ENCODE peak calls at places on chromosome 19, in nine cellular contexts. W is breast epithelium, V is Panc1, K is H1, I is transverse colon, B is stomach, P is SK-N-SH, H is HCT116, J is GM12878. R is an unnamed sample.

GRCh38 chr19:16406356-16406755 is 65.4 kb downstream of the EPS15L1 start:
- DNase-seq in P (no peak), I (no peak), J (no peak), H (no peak), V (no peak), K (no peak), B (no peak), W (no peak), R (no peak)

GRCh38 chr19:39342647-39343305 is 555 bp downstream of the SAMD4B start:
- DNase-seq in H (no peak), B (no peak), P (peak; percentile 33), J (no peak), K (no peak), V (no peak), I (peak; percentile 21), W (no peak), R (peak; percentile 73)

GRCh38 chr19:42198676-42199439 is 18.6 kb downstream of the DEDD2 start:
- DNase-seq in B (peak; percentile 44), I (peak; percentile 72), V (no peak), H (no peak), P (no peak), K (no peak), J (peak; percentile 53), W (no peak), R (no peak)

GRCh38 chr19:18128044-18128443 is 24.9 kb upstream of the PIK3R2 start:
- DNase-seq in J (no peak), P (no peak), K (no peak), H (no peak), V (no peak), B (no peak), W (no peak), I (no peak), R (no peak)

GRCh38 chr19:31439270-31439573 is 90.0 kb upstream of the TSHZ3 start:
- DNase-seq in V (no peak), I (no peak), W (no peak), K (no peak), B (no peak), H (no peak), P (no peak), J (no peak), R (no peak)

GRCh38 chr19:1016647-1017114 is 4.2 kb downstream of the TMEM259 start:
- DNase-seq in H (no peak), W (no peak), P (no peak), I (peak; percentile 60), V (no peak), B (no peak), K (no peak), J (no peak), R (peak; percentile 75)

GRCh38 chr19:17794731-17795494 is at the start of gene B3GNT3:
- DNase-seq in V (no peak), B (peak; percentile 97), P (no peak), H (peak; percentile 83), K (no peak), J (no peak), W (no peak), I (peak; percentile 95), R (no peak)

GRCh38 chr19:19554074-19555023 is 16.3 kb downstream of the CILP2 start:
- DNase-seq in V (no peak), K (no peak), W (no peak), J (no peak), I (peak; percentile 62), B (peak; percentile 65), P (peak; percentile 86), H (no peak), R (no peak)

GRCh38 chr19:1213391-1214286 is 8.1 kb downstream of the STK11 start:
- DNase-seq in J (peak; percentile 47), B (peak; percentile 73), H (no peak), K (no peak), V (no peak), W (no peak), P (peak; percentile 57), I (peak; percentile 78), R (peak; percentile 91)

GRCh38 chr19:28281676-28282075 is 931.3 kb downstream of the UQCRFS1 start:
- DNase-seq in K (no peak), V (no peak), J (no peak), I (no peak), B (no peak), H (no peak), P (no peak), W (no peak), R (no peak)

GRCh38 chr19:37931941-37932655 is 25.1 kb downstream of the SIPA1L3 start:
- DNase-seq in K (peak; percentile 70), I (peak; percentile 89), H (peak; percentile 65), B (peak; percentile 94), J (no peak), V (peak; percentile 47), W (peak; percentile 92), P (no peak), R (peak; percentile 65)

GRCh38 chr19:48123907-48124675 is 13.5 kb upstream of the PLA2G4C start:
- DNase-seq in V (no peak), H (peak; percentile 39), W (no peak), K (no peak), P (no peak), B (no peak), I (no peak), J (no peak), R (no peak)

GRCh38 chr19:17236831-17237543 is 8.7 kb downstream of the NR2F6 start:
- DNase-seq in I (no peak), J (no peak), H (no peak), V (no peak), W (no peak), K (no peak), P (no peak), B (no peak), R (no peak)

GRCh38 chr19:21143428-21143827 is 1.6 kb downstream of the ZNF431 start:
- DNase-seq in W (no peak), J (no peak), P (no peak), H (no peak), B (no peak), V (no peak), I (no peak), K (no peak), R (no peak)

GRCh38 chr19:9353011-9353410 is 9.8 kb upstream of the ZNF177 start:
- DNase-seq in P (no peak), V (no peak), K (no peak), B (no peak), J (no peak), I (no peak), W (no peak), H (no peak), R (no peak)
- H3K36me3 ChIP-seq in P (peaks cover 16% of the 10 kb centered on the region), V (no peaks in the 10 kb centered on the region), K (no peaks in the 10 kb centered on the region), B (peaks cover 67% of the 10 kb centered on the region), J (no peaks in the 10 kb centered on the region), I (peaks cover 10% of the 10 kb centered on the region), W (peaks cover 16% of the 10 kb centered on the region), H (no peaks in the 10 kb centered on the region), R (no peaks in the 10 kb centered on the region)

DNA sequence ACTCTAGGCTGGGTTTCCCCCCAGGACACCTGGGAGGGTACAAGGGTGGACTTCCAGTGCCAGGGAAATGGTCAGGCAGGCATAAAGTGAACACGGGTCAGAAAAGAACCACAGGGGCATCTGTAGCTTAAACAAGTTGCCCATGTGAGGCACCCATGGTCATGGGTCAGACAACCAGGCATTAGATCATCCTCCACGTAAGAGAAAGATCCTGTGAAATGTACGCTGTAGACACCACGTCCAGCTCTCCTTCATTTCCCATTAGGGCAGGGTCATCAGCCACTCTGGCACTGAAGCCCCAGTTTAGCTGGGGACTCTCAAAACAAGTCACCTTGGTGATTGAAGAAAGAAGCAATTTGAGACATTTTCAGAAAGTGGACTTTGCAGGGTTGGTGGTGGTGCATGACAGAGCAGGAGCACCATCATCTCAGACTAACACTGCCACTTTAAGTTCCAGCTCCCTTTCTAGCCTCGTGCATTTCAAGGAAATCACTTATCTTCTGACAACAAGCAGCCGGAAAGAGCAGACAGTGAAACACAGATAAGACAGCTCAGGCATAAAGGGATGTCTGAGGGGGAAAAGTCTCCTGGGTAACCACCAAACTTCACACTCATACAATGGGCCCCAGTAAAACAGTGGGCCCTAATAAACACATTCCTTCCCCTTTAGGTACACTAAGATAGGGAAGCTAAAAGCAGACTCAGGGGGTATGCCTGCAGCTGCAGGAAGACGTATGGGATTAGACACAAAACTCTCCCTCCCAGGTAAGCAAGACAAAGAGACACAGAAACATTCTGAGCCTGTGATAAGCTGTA is 16.1 kb upstream of the SIGLEC6 start:
- DNase-seq in V (no peak), H (no peak), I (no peak), W (no peak), J (no peak), B (no peak), P (no peak), K (no peak), R (no peak)
- TF ChIP-seq POLR2AphosphoS5 in V (no peak), H (no peak), I (no peak), W (no peak), J (no peak), B (no peak), P (no peak), K (no peak), R (no peak)

GRCh38 chr19:49348305-49349188 is 13.3 kb downstream of the CD37 start:
- DNase-seq in P (no peak), B (no peak), K (no peak), W (no peak), J (no peak), I (no peak), V (no peak), H (no peak), R (no peak)
- H3K36me3 ChIP-seq in P (peaks cover 69% of the 10 kb centered on the region), B (peaks cover 100% of the 10 kb centered on the region), K (peaks cover 57% of the 10 kb centered on the region), W (no peaks in the 10 kb centered on the region), J (no peaks in the 10 kb centered on the region), I (no peaks in the 10 kb centered on the region), V (no peaks in the 10 kb centered on the region), H (peaks cover 38% of the 10 kb centered on the region), R (peaks cover 100% of the 10 kb centered on the region)

GRCh38 chr19:43414554-43414953 is at the start of gene TEX101:
- DNase-seq in P (no peak), K (no peak), I (no peak), B (no peak), H (no peak), W (peak; percentile 12), J (no peak), V (no peak), R (no peak)
- TF ChIP-seq POLR2AphosphoS5 in P (no peak), K (no peak), I (no peak), B (no peak), H (no peak), W (no peak), J (no peak), V (no peak), R (no peak)

DNA sequence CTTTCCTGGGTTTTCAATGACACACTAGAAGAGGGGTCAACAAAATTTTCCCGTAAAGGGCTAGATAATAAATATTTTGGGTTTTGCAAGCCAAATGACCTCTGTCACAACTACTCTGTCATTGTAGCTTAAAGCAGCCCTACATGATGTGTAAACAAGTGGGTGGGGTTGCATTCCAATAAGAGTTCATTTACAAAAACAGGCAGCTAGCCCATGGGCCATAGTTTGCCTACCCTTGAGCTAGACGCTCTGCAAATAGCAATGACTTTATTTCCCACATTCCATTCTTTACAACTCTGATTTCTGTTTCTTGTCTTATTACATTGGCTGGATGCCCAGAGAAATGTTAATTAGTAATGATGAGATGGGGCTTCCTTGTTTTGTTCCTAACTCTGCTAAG is 76.0 kb downstream of the ZNF557 start:
- DNase-seq in K (no peak), V (no peak), J (no peak), I (peak; percentile 41), W (no peak), H (no peak), B (no peak), P (no peak), R (peak; percentile 26)
- H3K36me3 ChIP-seq in K (peaks cover 13% of the 10 kb centered on the region), V (no peaks in the 10 kb centered on the region), J (peaks cover 12% of the 10 kb centered on the region), I (peaks cover 36% of the 10 kb centered on the region), W (peaks cover 6% of the 10 kb centered on the region), H (no peaks in the 10 kb centered on the region), B (peaks cover 45% of the 10 kb centered on the region), P (peaks cover 6% of the 10 kb centered on the region), R (peaks cover 35% of the 10 kb centered on the region)

R was measured in sigmoid colon.